ENCODE peak calls at places on chromosomes 4 and X, in five cellular contexts. One of them, this sample, is unnamed.

GRCh38 chr4:10773010-10773409 is 88.4 kb upstream of the CLNK start:
- DNase-seq in COR-L47: peak; percentile 45
- DNase-seq in G401: no peak
- DNase-seq in RCC 7860: no peak
- DNase-seq in spleen: no peak
- DNase-seq in this sample: no peak

GRCh38 chr4:112604590-112604989 is 32.1 kb downstream of the ZGRF1 start:
- DNase-seq in G401: peak; percentile 70
- DNase-seq in COR-L47: peak; percentile 26
- DNase-seq in spleen: no peak
- DNase-seq in RCC 7860: peak; percentile 26
- DNase-seq in this sample: peak; percentile 18

GRCh38 chr4:140557831-140558435 is 10.8 kb downstream of the UCP1 start:
- DNase-seq in COR-L47: no peak
- DNase-seq in G401: no peak
- DNase-seq in RCC 7860: no peak
- DNase-seq in spleen: no peak
- DNase-seq in this sample: no peak

GRCh38 chr4:16893141-16893571 is 5.3 kb downstream of the LDB2 start:
- DNase-seq in G401: no peak
- DNase-seq in COR-L47: no peak
- DNase-seq in spleen: no peak
- DNase-seq in RCC 7860: no peak
- DNase-seq in this sample: no peak

GRCh38 chr4:152359208-152360044 is 176.5 kb downstream of the FBXW7 start:
- DNase-seq in RCC 7860: no peak
- DNase-seq in G401: no peak
- DNase-seq in COR-L47: no peak
- DNase-seq in spleen: no peak
- DNase-seq in this sample: no peak

GRCh38 chr4:40594261-40595178 is 35.1 kb downstream of the RBM47 start:
- DNase-seq in COR-L47: no peak
- DNase-seq in spleen: no peak
- DNase-seq in G401: no peak
- DNase-seq in RCC 7860: no peak
- DNase-seq in this sample: no peak

GRCh38 chr4:93645120-93645519 is 183.4 kb upstream of the ATOH1 start:
- DNase-seq in G401: no peak
- DNase-seq in COR-L47: no peak
- DNase-seq in spleen: no peak
- DNase-seq in RCC 7860: no peak
- DNase-seq in this sample: no peak

GRCh38 chr4:7518871-7519637 is 84.3 kb upstream of the PSAPL1 start:
- DNase-seq in spleen: no peak
- DNase-seq in G401: peak; percentile 92
- DNase-seq in RCC 7860: no peak
- DNase-seq in COR-L47: peak; percentile 93
- DNase-seq in this sample: no peak

GRCh38 chr4:139438141-139438540 is 15.8 kb upstream of the RAB33B start:
- DNase-seq in G401: no peak
- DNase-seq in COR-L47: no peak
- DNase-seq in RCC 7860: no peak
- DNase-seq in spleen: no peak
- DNase-seq in this sample: no peak

GRCh38 chr4:73740353-73740778 is at the start of gene CXCL8:
- DNase-seq in spleen: no peak
- DNase-seq in G401: peak; percentile 31
- DNase-seq in COR-L47: peak; percentile 89
- DNase-seq in RCC 7860: peak; percentile 95
- DNase-seq in this sample: no peak

GRCh38 chrX:123756320-123756719 is 23.5 kb upstream of the THOC2 start:
- DNase-seq in spleen: no peak
- DNase-seq in COR-L47: no peak
- DNase-seq in G401: no peak
- DNase-seq in RCC 7860: no peak
- DNase-seq in this sample: no peak

GRCh38 chr4:65482410-65482809 is 187.9 kb downstream of the EPHA5 start:
- DNase-seq in COR-L47: no peak
- DNase-seq in RCC 7860: peak; percentile 74
- DNase-seq in spleen: no peak
- DNase-seq in G401: no peak
- DNase-seq in this sample: no peak

GRCh38 chr4:175891863-175892262 is 79.8 kb upstream of the GPM6A start:
- DNase-seq in COR-L47: peak; percentile 62
- DNase-seq in spleen: no peak
- DNase-seq in G401: peak; percentile 88
- DNase-seq in RCC 7860: no peak
- DNase-seq in this sample: no peak

GRCh38 chrX:51608071-51608470 is 10.6 kb downstream of the CENPVL3 start:
- DNase-seq in G401: no peak
- DNase-seq in COR-L47: no peak
- DNase-seq in spleen: no peak
- DNase-seq in RCC 7860: no peak
- DNase-seq in this sample: no peak

GRCh38 chrX:44876076-44876475 is 3.1 kb downstream of the KDM6A start:
- DNase-seq in spleen: no peak
- DNase-seq in RCC 7860: no peak
- DNase-seq in G401: peak; percentile 18
- DNase-seq in COR-L47: no peak
- DNase-seq in this sample: no peak

GRCh38 chr4:96642486-96642885 is 802.6 kb downstream of the PDHA2 start:
- DNase-seq in RCC 7860: no peak
- DNase-seq in COR-L47: no peak
- DNase-seq in spleen: no peak
- DNase-seq in G401: no peak
- DNase-seq in this sample: no peak

GRCh38 chrX:12779534-12779933 is 11.7 kb upstream of the PRPS2 start:
- DNase-seq in COR-L47: no peak
- DNase-seq in spleen: no peak
- DNase-seq in RCC 7860: peak; percentile 78
- DNase-seq in G401: no peak
- DNase-seq in this sample: no peak

GRCh38 chr4:164109517-164109916 is 615.0 kb downstream of the TMA16 start:
- DNase-seq in RCC 7860: no peak
- DNase-seq in COR-L47: no peak
- DNase-seq in spleen: no peak
- DNase-seq in G401: no peak
- DNase-seq in this sample: no peak

GRCh38 chrX:153903991-153904957 is at the start of gene AVPR2:
- DNase-seq in spleen: no peak
- DNase-seq in G401: no peak
- DNase-seq in COR-L47: no peak
- DNase-seq in RCC 7860: no peak
- DNase-seq in this sample: no peak

GRCh38 chr4:99062120-99062519 is 26.5 kb downstream of the ADH5 start:
- DNase-seq in COR-L47: no peak
- DNase-seq in spleen: no peak
- DNase-seq in RCC 7860: peak; percentile 79
- DNase-seq in G401: no peak
- DNase-seq in this sample: no peak

GRCh38 chr4:4355302-4355701 is 31.6 kb upstream of the NSG1 start:
- DNase-seq in G401: no peak
- DNase-seq in spleen: no peak
- DNase-seq in RCC 7860: no peak
- DNase-seq in COR-L47: no peak
- DNase-seq in this sample: no peak

GRCh38 chr4:173038192-173038896 is 130.3 kb upstream of the GALNT7 start:
- DNase-seq in RCC 7860: no peak
- DNase-seq in G401: no peak
- DNase-seq in COR-L47: no peak
- DNase-seq in spleen: no peak
- DNase-seq in this sample: no peak

GRCh38 chr4:5032825-5033224 is 13.6 kb upstream of the CYTL1 start:
- DNase-seq in RCC 7860: no peak
- DNase-seq in spleen: no peak
- DNase-seq in COR-L47: no peak
- DNase-seq in G401: no peak
- DNase-seq in this sample: no peak

GRCh38 chr4:158778065-158778711 is 9.4 kb downstream of the FNIP2 start:
- DNase-seq in COR-L47: no peak
- DNase-seq in spleen: no peak
- DNase-seq in RCC 7860: no peak
- DNase-seq in G401: no peak
- DNase-seq in this sample: no peak

GRCh38 chrX:118231464-118231863 is 114.4 kb upstream of the WDR44 start:
- DNase-seq in spleen: no peak
- DNase-seq in RCC 7860: no peak
- DNase-seq in G401: no peak
- DNase-seq in COR-L47: no peak
- DNase-seq in this sample: no peak

GRCh38 chr4:26029512-26030131 is 115.6 kb downstream of the SMIM20 start:
- DNase-seq in COR-L47: no peak
- DNase-seq in spleen: no peak
- DNase-seq in G401: no peak
- DNase-seq in RCC 7860: no peak
- DNase-seq in this sample: no peak

GRCh38 chrX:50726296-50726695 is 87.7 kb downstream of the SHROOM4 start:
- DNase-seq in spleen: no peak
- DNase-seq in G401: no peak
- DNase-seq in COR-L47: no peak
- DNase-seq in RCC 7860: no peak
- DNase-seq in this sample: no peak

GRCh38 chr4:93813092-93813491 is 15.5 kb upstream of the ATOH1 start:
- DNase-seq in G401: no peak
- DNase-seq in spleen: no peak
- DNase-seq in RCC 7860: no peak
- DNase-seq in COR-L47: no peak
- DNase-seq in this sample: no peak

GRCh38 chr4:3224971-3225850 is 23.7 kb upstream of the MSANTD1 start:
- DNase-seq in COR-L47: no peak
- DNase-seq in spleen: peak; percentile 71
- DNase-seq in G401: no peak
- DNase-seq in RCC 7860: no peak
- DNase-seq in this sample: no peak

This sample was measured in T-helper 9 cell.